ENCODE peak calls at places on chromosome 18, in seven cellular contexts. C, A, Q, R, X, Z and J are unnamed samples.

GRCh38 chr18:76894947-76895346 is 72.6 kb downstream of the ZNF236 start:
- DNase-seq in C (no peak), A (no peak), Q (no peak), R (no peak), X (no peak), Z (no peak), J (no peak)

GRCh38 chr18:41244751-41245150 is 710.3 kb upstream of the PIK3C3 start:
- DNase-seq in C (no peak), A (peak; percentile 58), Q (no peak), R (no peak), X (no peak), Z (no peak), J (no peak)

GRCh38 chr18:79393626-79394401 is 1.9 kb upstream of the NFATC1 start:
- DNase-seq in C (peak; percentile 44), A (peak; percentile 83), Q (no peak), R (peak; percentile 28), X (peak; percentile 79), Z (no peak), J (peak; percentile 77)

GRCh38 chr18:79506191-79507075 is 110.7 kb downstream of the NFATC1 start:
- DNase-seq in C (no peak), A (no peak), Q (no peak), R (no peak), X (no peak), Z (no peak), J (no peak)

GRCh38 chr18:67672142-67672541 is 155.6 kb upstream of the DSEL start:
- DNase-seq in C (no peak), A (no peak), Q (no peak), R (no peak), X (no peak), Z (no peak), J (no peak)

GRCh38 chr18:52541056-52541455 is 201.1 kb downstream of the DCC start:
- DNase-seq in C (no peak), A (no peak), Q (no peak), R (no peak), X (no peak), Z (no peak), J (no peak)

GRCh38 chr18:11541179-11541578 is 68.2 kb upstream of the SLC35G4 start:
- DNase-seq in C (no peak), A (no peak), Q (no peak), R (no peak), X (no peak), Z (no peak), J (no peak)

GRCh38 chr18:78242307-78242643 is 737.3 kb upstream of the SALL3 start:
- DNase-seq in C (no peak), A (no peak), Q (no peak), R (no peak), X (no peak), Z (no peak), J (no peak)

GRCh38 chr18:77377813-77378212 is 128.2 kb downstream of the GALR1 start:
- DNase-seq in C (no peak), A (no peak), Q (no peak), R (no peak), X (no peak), Z (no peak), J (no peak)

GRCh38 chr18:6355789-6356589 is 58.7 kb downstream of the L3MBTL4 start:
- DNase-seq in C (no peak), A (no peak), Q (no peak), R (no peak), X (no peak), Z (no peak), J (no peak)

GRCh38 chr18:31772699-31773098 is 12.0 kb upstream of the SLC25A52 start:
- DNase-seq in C (no peak), A (no peak), Q (no peak), R (no peak), X (no peak), Z (no peak), J (no peak)

GRCh38 chr18:76491801-76492668 is 3.0 kb downstream of the ZNF516 start:
- DNase-seq in C (no peak), A (peak; percentile 51), Q (no peak), R (no peak), X (no peak), Z (no peak), J (no peak)

GRCh38 chr18:63540131-63540530 is 2.0 kb upstream of the SERPINB12 start:
- DNase-seq in C (no peak), A (no peak), Q (no peak), R (no peak), X (no peak), Z (no peak), J (no peak)

GRCh38 chr18:42508683-42509347 is 553.8 kb downstream of the PIK3C3 start:
- DNase-seq in C (no peak), A (no peak), Q (no peak), R (no peak), X (no peak), Z (no peak), J (no peak)

GRCh38 chr18:33833847-33834246 is 255.8 kb downstream of the ASXL3 start:
- DNase-seq in C (no peak), A (no peak), Q (no peak), R (no peak), X (no peak), Z (no peak), J (no peak)

GRCh38 chr18:961644-962355 is 57.1 kb downstream of the ADCYAP1 start:
- DNase-seq in C (peak; percentile 32), A (peak; percentile 23), Q (no peak), R (peak; percentile 13), X (peak; percentile 62), Z (peak; percentile 33), J (peak; percentile 11)

GRCh38 chr18:33606621-33607020 is 28.6 kb downstream of the ASXL3 start:
- DNase-seq in C (no peak), A (no peak), Q (no peak), R (no peak), X (no peak), Z (no peak), J (peak; percentile 1)

GRCh38 chr18:50284226-50284885 is 3.0 kb upstream of the MBD1 start:
- DNase-seq in C (peak; percentile 15), A (no peak), Q (no peak), R (no peak), X (no peak), Z (no peak), J (no peak)

GRCh38 chr18:25326231-25327042 is 25.5 kb downstream of the ZNF521 start:
- DNase-seq in C (no peak), A (no peak), Q (no peak), R (no peak), X (no peak), Z (no peak), J (no peak)

GRCh38 chr18:44801796-44802195 is 121.1 kb downstream of the SETBP1 start:
- DNase-seq in C (no peak), A (no peak), Q (no peak), R (no peak), X (no peak), Z (no peak), J (no peak)

GRCh38 chr18:44804033-44804432 is 123.3 kb downstream of the SETBP1 start:
- DNase-seq in C (no peak), A (no peak), Q (no peak), R (no peak), X (no peak), Z (no peak), J (no peak)

GRCh38 chr18:44802508-44802907 is 121.8 kb downstream of the SETBP1 start:
- DNase-seq in C (no peak), A (no peak), Q (no peak), R (no peak), X (no peak), Z (no peak), J (no peak)

GRCh38 chr18:44805176-44805575 is 124.5 kb downstream of the SETBP1 start:
- DNase-seq in C (no peak), A (no peak), Q (no peak), R (no peak), X (no peak), Z (no peak), J (no peak)

GRCh38 chr18:44803019-44803650 is 122.4 kb downstream of the SETBP1 start:
- DNase-seq in C (no peak), A (no peak), Q (no peak), R (peak; percentile 15), X (no peak), Z (no peak), J (peak; percentile 51)
- TF ChIP-seq JUND in C (no peak), A (no peak), Q (no peak), R (no peak), X (no peak), Z (no peak), J (no peak)

GRCh38 chr18:36580266-36580665 is 248.5 kb downstream of the TPGS2 start:
- DNase-seq in C (no peak), A (no peak), Q (no peak), R (no peak), X (no peak), Z (no peak), J (no peak)
- TF ChIP-seq JUND in C (no peak), A (no peak), Q (no peak), R (no peak), X (no peak), Z (no peak), J (no peak)

GRCh38 chr18:70373062-70373519 is 84.2 kb downstream of the SOCS6 start:
- DNase-seq in C (peak; percentile 97), A (no peak), Q (no peak), R (peak; percentile 72), X (no peak), Z (no peak), J (no peak)

GRCh38 chr18:70368903-70369302 is 80.1 kb downstream of the SOCS6 start:
- DNase-seq in C (no peak), A (no peak), Q (no peak), R (no peak), X (no peak), Z (no peak), J (no peak)

GRCh38 chr18:70371908-70372307 is 83.1 kb downstream of the SOCS6 start:
- DNase-seq in C (no peak), A (no peak), Q (no peak), R (no peak), X (no peak), Z (no peak), J (no peak)

GRCh38 chr18:70372450-70373061 is 83.7 kb downstream of the SOCS6 start:
- DNase-seq in C (no peak), A (no peak), Q (no peak), R (no peak), X (no peak), Z (no peak), J (no peak)

DNA sequence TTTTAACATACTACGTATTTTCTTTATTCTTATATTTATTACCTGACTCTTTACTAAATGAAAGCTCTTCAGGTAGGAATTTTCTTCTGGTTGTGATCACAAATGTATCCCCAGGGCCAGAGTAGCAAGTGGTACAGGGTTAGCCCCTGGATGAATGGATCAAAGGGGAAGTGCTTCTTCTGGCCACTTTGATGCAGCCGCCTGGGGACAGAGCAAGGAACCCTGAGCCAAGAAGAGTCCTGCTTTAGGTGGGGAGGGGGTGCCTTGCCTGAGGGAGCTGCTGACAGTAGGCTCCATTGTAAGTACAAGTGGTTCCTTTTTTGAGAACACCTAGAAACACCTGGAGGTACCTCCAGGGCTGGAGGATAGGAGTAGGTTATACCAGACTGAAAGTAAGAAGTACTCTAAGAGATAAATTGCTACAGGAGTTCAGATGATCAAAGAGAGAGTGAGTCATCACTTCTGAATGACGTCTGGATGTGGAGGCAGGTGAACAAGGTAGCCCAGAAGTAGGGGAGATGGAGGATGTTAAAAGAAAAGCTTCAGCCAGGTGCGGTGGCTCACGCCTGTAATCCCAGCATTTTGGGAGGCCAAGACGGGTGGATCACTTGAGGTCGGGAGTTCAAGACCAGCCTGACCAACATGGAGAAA is 82.4 kb downstream of the SOCS6 start:
- DNase-seq in C (peak; percentile 86), A (no peak), Q (no peak), R (no peak), X (no peak), Z (no peak), J (no peak)
- TF ChIP-seq JUND in C (no peak), A (no peak), Q (no peak), R (no peak), X (no peak), Z (no peak), J (no peak)

GRCh38 chr18:62164855-62165487 is 21.9 kb downstream of the PIGN start:
- DNase-seq in C (no peak), A (no peak), Q (no peak), R (no peak), X (no peak), Z (no peak), J (no peak)
- TF ChIP-seq JUND in C (no peak), A (no peak), Q (no peak), R (no peak), X (no peak), Z (no peak), J (no peak)